ENCODE peak calls at places on chromosomes 11 and 22, in ten cellular contexts. H is SK-N-SH; A is left ventricle myocardium inferior; I is GM23338; T is endodermal cell; W is adrenal gland; C is neuronal stem cell; K is brain microvascular endothelial cell; O is effector memory CD4-positive, alpha-beta T cell; S is mesendoderm. B is an unnamed sample. For H3K36me3, the result is how much of the 10 kb centered on the place peaks cover.

GRCh38 chr11:46984987-46985386 is 48.4 kb downstream of the CSTPP1 start:
- DNase-seq in S (no peak), H (no peak), T (no peak), W (no peak), K (no peak), I (no peak), A (no peak), O (no peak), C (no peak), B (no peak)

GRCh38 chr11:132803436-132803835 is 728.9 kb downstream of the OPCML start:
- DNase-seq in T (no peak), K (no peak), I (no peak), W (no peak), S (no peak), A (no peak), C (no peak), O (no peak), H (no peak), B (peak)

GRCh38 chr11:6931146-6931713 is 5.0 kb downstream of the ZNF215 start:
- DNase-seq in T (no peak), H (no peak), K (no peak), O (no peak), A (no peak), S (no peak), I (no peak), C (no peak), W (no peak), B (no peak)

GRCh38 chr11:74212533-74212932 is 41.4 kb downstream of the PPME1 start:
- DNase-seq in W (no peak), H (no peak), C (no peak), O (no peak), A (no peak), K (no peak), S (no peak), I (peak), T (no peak), B (no peak)

GRCh38 chr11:2443406-2443805 is 908 bp downstream of the TRPM5 start:
- DNase-seq in I (no peak), C (no peak), W (no peak), O (no peak), S (no peak), T (no peak), K (no peak), H (no peak), A (no peak), B (no peak)

GRCh38 chr22:39504071-39504470 is 2.0 kb downstream of the MIEF1 start:
- DNase-seq in S (no peak), C (no peak), A (no peak), H (no peak), I (no peak), K (no peak), W (no peak), T (no peak), O (no peak), B (no peak)

GRCh38 chr22:27466229-27466628 is 335.3 kb downstream of the MN1 start:
- DNase-seq in C (no peak), W (no peak), S (no peak), T (no peak), H (no peak), O (no peak), K (no peak), I (no peak), A (no peak), B (no peak)

GRCh38 chr11:16043617-16044016 is 312.7 kb downstream of the SOX6 start:
- DNase-seq in S (no peak), K (no peak), I (no peak), A (peak), T (no peak), H (no peak), W (peak), O (no peak), C (no peak), B (no peak)

GRCh38 chr11:2813141-2813908 is 72.2 kb downstream of the CDKN1C start:
- DNase-seq in H (no peak), A (peak), O (no peak), S (no peak), K (peak), W (no peak), I (no peak), T (no peak), C (no peak), B (no peak)

GRCh38 chr11:35029979-35030378 is 109.0 kb upstream of the CD44 start:
- DNase-seq in I (peak), A (no peak), O (peak), W (no peak), S (peak), K (peak), C (no peak), T (no peak), H (no peak), B (peak)

GRCh38 chr11:15967966-15968365 is 388.4 kb downstream of the SOX6 start:
- DNase-seq in A (no peak), K (no peak), C (no peak), I (no peak), T (no peak), O (no peak), W (no peak), H (no peak), S (no peak), B (peak)

GRCh38 chr11:6225024-6225423 is 9.4 kb downstream of the FHIP1B start:
- DNase-seq in K (no peak), S (peak), T (no peak), C (no peak), I (no peak), H (no peak), W (no peak), O (no peak), A (no peak), B (no peak)

GRCh38 chr11:76623171-76623883 is 47.2 kb downstream of the LRRC32 start:
- DNase-seq in C (no peak), O (no peak), A (no peak), K (peak), H (no peak), T (peak), S (no peak), W (no peak), I (no peak), B (peak)

GRCh38 chr22:20147286-20147988 is 3.4 kb downstream of the CCDC188 start:
- DNase-seq in C (no peak), I (no peak), W (no peak), S (no peak), K (no peak), H (no peak), A (no peak), O (no peak), T (no peak), B (no peak)

GRCh38 chr11:61004841-61005240 is 33.4 kb downstream of the CD6 start:
- DNase-seq in I (no peak), K (no peak), S (no peak), A (no peak), C (no peak), W (no peak), O (no peak), H (no peak), T (no peak), B (no peak)

GRCh38 chr11:737366-737765 is 9.9 kb upstream of the TALDO1 start:
- DNase-seq in H (no peak), K (no peak), A (no peak), O (no peak), W (no peak), S (no peak), T (no peak), I (no peak), C (no peak), B (no peak)

GRCh38 chr11:126361400-126361799 is 5.9 kb downstream of the ST3GAL4 start:
- DNase-seq in T (peak), I (no peak), O (no peak), S (no peak), K (no peak), C (no peak), W (no peak), H (no peak), A (peak), B (no peak)

GRCh38 chr11:8692417-8692816 is 9.8 kb downstream of the RPL27A start:
- DNase-seq in A (no peak), C (no peak), S (no peak), K (no peak), H (no peak), W (no peak), I (no peak), O (no peak), T (peak), B (peak)
- H3K36me3 ChIP-seq in A (half or more), C (half or more), S (under half), K (under half), H (under half), W (half or more), I (under half), O (under half), T (half or more), B (under half)

DNA sequence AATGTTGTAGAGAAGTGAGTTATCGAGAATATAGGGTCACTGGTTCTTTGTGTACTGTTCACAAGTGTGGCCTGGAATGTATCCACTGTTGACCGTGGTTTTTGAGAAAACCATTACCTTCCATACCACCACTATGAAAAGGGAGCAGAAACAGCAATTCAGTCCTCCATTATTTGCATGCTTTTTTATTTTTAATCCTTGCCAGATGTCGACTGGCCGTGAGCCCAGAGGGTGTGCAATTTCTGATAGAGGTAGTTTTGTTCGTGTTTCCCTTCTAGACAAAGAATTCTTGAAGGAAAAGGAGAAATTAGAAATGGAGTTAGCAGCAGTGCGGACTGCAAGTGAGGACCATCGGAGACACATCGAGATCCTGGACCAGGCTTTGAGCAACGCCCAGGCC is 81.7 kb downstream of the AMOTL1 start:
- DNase-seq in O (no peak), S (no peak), C (no peak), W (no peak), K (no peak), A (peak), H (no peak), I (no peak), T (no peak), B (no peak)
- H3K36me3 ChIP-seq in O (under half), S (under half), C (half or more), W (under half), K (under half), A (half or more), H (under half), I (under half), T (half or more), B (under half)

GRCh38 chr22:37920131-37920530 is 14.0 kb downstream of the MICALL1 start:
- DNase-seq in K (no peak), I (no peak), W (no peak), S (no peak), H (no peak), C (no peak), O (no peak), A (no peak), T (no peak), B (no peak)
- H3K36me3 ChIP-seq in K (half or more), I (under half), W (under half), S (under half), H (under half), C (half or more), O (under half), A (half or more), T (under half), B (half or more)

DNA sequence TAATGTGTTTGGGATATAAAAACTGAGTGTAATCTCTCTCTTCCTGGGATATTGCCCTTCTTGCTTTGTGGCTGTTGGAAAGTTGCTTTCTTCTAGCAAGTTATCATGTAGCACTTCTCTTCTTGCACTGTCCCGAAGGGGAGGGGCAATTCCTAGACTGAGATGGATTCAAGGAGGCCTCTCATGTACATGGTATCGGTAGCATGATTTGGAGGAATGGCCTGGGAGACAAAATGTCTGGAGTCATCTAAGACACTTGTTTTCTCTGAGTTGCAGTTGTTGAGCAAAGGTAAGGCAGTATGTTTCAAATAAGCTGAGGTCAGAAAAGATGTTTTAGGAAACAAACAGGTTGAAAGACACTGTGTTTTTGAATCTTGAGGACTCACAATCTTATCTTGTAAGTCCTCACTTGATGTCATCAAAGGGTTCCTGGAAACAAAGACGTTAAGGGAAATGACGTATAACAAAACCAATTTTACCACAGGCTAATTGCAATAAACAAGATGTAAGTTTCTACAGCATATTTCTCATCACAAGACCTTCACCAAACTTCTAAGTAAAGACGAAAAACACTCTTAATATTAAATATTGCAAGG is 433.6 kb upstream of the FAT3 start:
- DNase-seq in I (no peak), H (no peak), O (no peak), W (no peak), S (no peak), C (no peak), K (no peak), T (no peak), A (no peak), B (no peak)
- H3K36me3 ChIP-seq in I (under half), H (under half), O (under half), W (under half), S (under half), C (under half), K (under half), T (under half), A (under half), B (under half)

GRCh38 chr11:120771551-120772060 is 252.3 kb upstream of the TBCEL start:
- DNase-seq in A (no peak), K (no peak), T (peak), W (no peak), H (no peak), O (no peak), I (peak), C (no peak), S (no peak), B (no peak)
- H3K36me3 ChIP-seq in A (under half), K (under half), T (under half), W (under half), H (under half), O (under half), I (under half), C (under half), S (under half), B (under half)

GRCh38 chr22:50035131-50035881 is 22.7 kb upstream of the IL17REL start:
- DNase-seq in I (no peak), S (no peak), K (no peak), W (no peak), C (no peak), A (no peak), O (no peak), T (no peak), H (peak), B (no peak)
- H3K36me3 ChIP-seq in I (under half), S (under half), K (under half), W (under half), C (under half), A (under half), O (under half), T (under half), H (under half), B (under half)

DNA sequence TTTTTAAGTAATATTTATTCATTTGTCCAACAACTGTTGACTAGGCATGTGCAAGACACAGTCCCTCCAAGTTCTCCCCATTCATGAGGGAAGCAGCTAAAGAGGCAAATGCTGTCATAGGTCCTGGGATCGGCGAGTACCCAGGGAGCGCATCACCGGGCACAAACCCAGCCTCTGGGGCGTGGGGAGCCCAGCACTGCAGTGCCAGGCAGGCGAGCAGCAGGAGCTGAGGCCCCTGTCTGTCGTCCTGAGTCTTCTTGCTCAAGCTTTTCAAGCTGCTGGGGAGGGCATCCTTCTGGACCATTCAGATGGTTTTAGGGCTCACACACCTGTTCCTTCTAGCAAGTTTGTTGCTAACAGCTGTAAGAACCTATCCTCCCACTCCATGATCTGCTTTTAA is 62.1 kb downstream of the PPFIA1 start:
- DNase-seq in C (no peak), H (no peak), T (no peak), S (no peak), W (no peak), K (no peak), O (no peak), A (no peak), I (no peak), B (no peak)
- H3K36me3 ChIP-seq in C (half or more), H (half or more), T (half or more), S (under half), W (half or more), K (under half), O (half or more), A (half or more), I (half or more), B (under half)

GRCh38 chr11:75214411-75214821 is 26.2 kb upstream of the TPBGL start:
- DNase-seq in W (peak), O (peak), K (peak), C (peak), I (peak), A (peak), S (peak), T (peak), H (peak), B (peak)
- H3K36me3 ChIP-seq in W (under half), O (under half), K (under half), C (under half), I (under half), A (under half), S (under half), T (under half), H (under half), B (under half)

GRCh38 chr22:44888491-44888941 is 121.3 kb downstream of the PHF21B start:
- DNase-seq in T (peak), W (no peak), H (no peak), O (no peak), C (no peak), I (peak), S (peak), A (no peak), K (no peak), B (no peak)
- H3K36me3 ChIP-seq in T (under half), W (under half), H (under half), O (under half), C (half or more), I (under half), S (under half), A (under half), K (under half), B (under half)

GRCh38 chr11:68223275-68223674 is 10.2 kb upstream of the KMT5B start:
- DNase-seq in K (no peak), S (no peak), T (no peak), C (no peak), O (no peak), A (no peak), W (no peak), I (no peak), H (no peak), B (no peak)
- H3K36me3 ChIP-seq in K (under half), S (under half), T (under half), C (under half), O (under half), A (under half), W (under half), I (under half), H (under half), B (under half)

B was measured in bronchial epithelial cell.